ENCODE peak calls at places on chromosome 6, in six cellular contexts. S is lower leg skin, U is progenitor cell of endocrine pancreas, E is natural killer cell, Y is tibial artery, B is HFFc6. K is an unnamed sample.

GRCh38 chr6:22756365-22756764 is 187.0 kb downstream of the HDGFL1 start:
- DNase-seq in B (no peak), U (no peak), S (no peak), Y (no peak), E (no peak), K (no peak)

GRCh38 chr6:160400426-160400825 is 52.2 kb downstream of the SLC22A3 start:
- DNase-seq in E (no peak), B (no peak), U (no peak), S (no peak), Y (no peak), K (no peak)

GRCh38 chr6:14000901-14001300 is 76.1 kb downstream of the RNF182 start:
- DNase-seq in U (no peak), E (no peak), S (no peak), B (no peak), Y (no peak), K (no peak)

GRCh38 chr6:63263456-63263855 is 52.2 kb downstream of the FKBP1C start:
- DNase-seq in Y (no peak), U (no peak), S (no peak), B (no peak), E (no peak), K (no peak)

GRCh38 chr6:42482126-42482525 is 30.4 kb upstream of the TRERF1 start:
- DNase-seq in Y (no peak), S (no peak), U (no peak), E (no peak), B (no peak), K (no peak)

GRCh38 chr6:498795-499231 is 107.3 kb downstream of the IRF4 start:
- DNase-seq in Y (no peak), S (no peak), B (no peak), U (no peak), E (peak), K (no peak)

GRCh38 chr6:113185299-113185698 is 671.8 kb upstream of the MARCKS start:
- DNase-seq in Y (no peak), E (no peak), S (no peak), U (no peak), B (no peak), K (no peak)

GRCh38 chr6:105936972-105937371 is 149.2 kb upstream of the PRDM1 start:
- DNase-seq in B (no peak), E (no peak), S (no peak), U (no peak), Y (no peak), K (no peak)

GRCh38 chr6:53159558-53159957 is 10.9 kb upstream of the GCM1 start:
- DNase-seq in B (no peak), E (no peak), S (no peak), Y (no peak), U (no peak), K (no peak)

GRCh38 chr6:157768863-157769551 is 54.0 kb upstream of the SNX9 start:
- DNase-seq in S (no peak), B (no peak), E (no peak), U (no peak), Y (no peak), K (no peak)

GRCh38 chr6:158793432-158793831 is 25.7 kb downstream of the EZR start:
- DNase-seq in B (peak), U (no peak), E (no peak), Y (no peak), S (no peak), K (no peak)

GRCh38 chr6:136334853-136335252 is 45.2 kb upstream of the BCLAF1 start:
- DNase-seq in B (no peak), S (no peak), E (no peak), U (no peak), Y (no peak), K (peak)
- TF ChIP-seq CTCF in B (no peak), S (no peak), E (no peak), U (peak), Y (no peak), K (peak)

DNA sequence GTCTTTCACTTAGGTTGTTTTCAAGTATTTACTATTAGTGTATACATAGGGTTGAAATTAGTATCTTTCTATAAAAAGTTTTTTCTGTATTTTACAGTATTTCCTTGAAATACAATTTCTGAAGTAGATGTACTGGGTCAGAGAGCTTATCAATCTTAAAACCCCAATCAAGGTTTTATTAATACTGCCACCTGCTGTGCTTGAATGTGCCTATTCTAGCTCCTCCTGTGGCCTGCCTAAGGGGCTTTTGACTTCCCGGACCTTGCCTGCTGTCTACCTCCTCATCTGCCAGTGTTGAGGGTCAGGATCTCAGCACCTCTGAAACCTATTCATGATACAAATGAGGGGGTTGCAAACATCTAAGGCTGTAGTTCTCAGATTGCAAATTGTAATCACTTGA is 9.2 kb downstream of the PACRG start:
- DNase-seq in S (no peak), E (no peak), B (no peak), U (no peak), Y (no peak), K (no peak)
- TF ChIP-seq CTCF in S (no peak), E (no peak), B (no peak), U (no peak), Y (peak), K (no peak)

DNA sequence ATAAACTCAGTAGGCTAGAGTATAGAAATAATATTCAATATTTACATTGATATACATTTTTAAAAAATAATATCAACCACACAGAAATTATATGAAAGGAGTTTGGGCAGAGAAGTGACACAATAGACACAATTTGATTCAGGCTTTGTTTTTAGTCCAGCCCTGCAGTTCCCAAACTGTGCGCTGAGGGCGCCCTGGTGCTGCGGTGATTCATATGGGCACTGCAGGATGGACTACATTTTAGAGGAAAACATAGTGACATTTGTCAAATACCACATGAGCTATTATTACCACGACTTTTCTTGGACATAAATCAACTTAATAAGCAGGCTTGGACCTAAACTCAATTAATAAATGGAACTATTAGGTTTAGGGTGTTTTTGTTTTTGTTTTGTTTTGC is 364.3 kb upstream of the ID4 start:
- DNase-seq in S (no peak), Y (no peak), B (no peak), U (no peak), E (no peak), K (peak)
- TF ChIP-seq CTCF in S (no peak), Y (no peak), B (peak), U (peak), E (no peak), K (no peak)

GRCh38 chr6:138115877-138116660 is 8.8 kb upstream of the PERP start:
- DNase-seq in S (no peak), U (no peak), E (no peak), Y (peak), B (peak), K (peak)

GRCh38 chr6:138116661-138116999 is 9.4 kb upstream of the PERP start:
- DNase-seq in B (no peak), S (no peak), E (no peak), U (no peak), Y (no peak), K (no peak)

GRCh38 chr6:138115191-138115590 is 8.0 kb upstream of the PERP start:
- DNase-seq in E (no peak), B (no peak), U (no peak), Y (no peak), S (no peak), K (no peak)

GRCh38 chr6:138110229-138110628 is 3.0 kb upstream of the PERP start:
- DNase-seq in B (no peak), S (no peak), E (no peak), U (no peak), Y (no peak), K (no peak)

DNA sequence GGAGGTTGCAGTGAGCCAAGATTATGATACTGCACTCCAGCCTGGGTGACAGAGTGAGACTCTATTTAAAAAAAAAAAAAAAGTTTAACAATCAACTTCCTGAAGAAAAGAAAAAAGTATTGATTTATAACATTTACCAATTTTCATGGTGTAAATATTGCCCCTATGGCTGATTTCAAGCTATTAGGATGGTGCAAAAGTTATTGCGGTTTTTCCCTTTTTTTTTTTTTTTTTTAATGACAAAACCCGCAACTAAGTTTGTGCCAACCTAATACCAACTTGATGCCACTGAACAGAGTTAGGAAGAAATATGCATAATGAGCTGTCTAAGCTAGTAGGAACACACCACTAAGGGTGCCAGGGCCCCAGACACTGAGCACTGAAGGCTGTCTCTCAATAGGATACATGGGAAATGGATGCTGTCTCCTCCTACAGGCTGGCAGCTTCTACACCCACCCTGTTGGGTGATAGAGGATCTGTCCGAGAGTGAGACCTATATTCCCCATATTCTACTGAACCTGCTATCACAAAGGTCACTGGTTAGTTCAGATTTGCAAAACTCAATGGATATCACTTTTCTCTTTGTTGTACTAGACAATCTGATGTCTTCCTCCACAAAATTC is 6.5 kb upstream of the PERP start:
- DNase-seq in E (no peak), B (no peak), U (no peak), S (no peak), Y (no peak), K (no peak)
- TF ChIP-seq CTCF in E (no peak), B (no peak), U (no peak), S (no peak), Y (no peak), K (no peak)

GRCh38 chr6:35948725-35949124 is 27.8 kb upstream of the SRPK1 start:
- DNase-seq in B (peak), S (no peak), E (no peak), U (no peak), Y (no peak), K (peak)
- TF ChIP-seq CTCF in B (peak), S (no peak), E (no peak), U (peak), Y (no peak), K (no peak)